ENCODE peak calls at places on chromosomes 11 and 22, in four cellular contexts. E is WTC11, M is K562, A is GM12878. X is an unnamed sample.

GRCh38 chr11:119416606-119417580 is 6.1 kb downstream of the THY1 start:
- DNase-seq in E (no peak), A (no peak), M (no peak), X (no peak)

GRCh38 chr11:19814421-19814820 is 101.8 kb downstream of the NAV2 start:
- DNase-seq in A (no peak), M (no peak), E (peak), X (no peak)

GRCh38 chr11:69359735-69360470 is 65.9 kb downstream of the MYEOV start:
- DNase-seq in A (no peak), M (no peak), E (no peak), X (no peak)

GRCh38 chr22:25085930-25086901 is 113.4 kb upstream of the CRYBB3 start:
- DNase-seq in E (no peak), M (no peak), A (peak), X (peak)

GRCh38 chr11:57903441-57904123 is 120.1 kb upstream of the OR9Q1 start:
- DNase-seq in A (no peak), E (no peak), M (peak), X (no peak)

GRCh38 chr11:60169264-60169915 is 13.5 kb downstream of the MS4A6A start:
- DNase-seq in E (peak), M (peak), A (no peak), X (peak)

GRCh38 chr11:27786331-27786730 is 86.1 kb upstream of the BDNF start:
- DNase-seq in E (no peak), A (no peak), M (no peak), X (no peak)

GRCh38 chr11:10493041-10493663 is 38.1 kb downstream of the AMPD3 start:
- DNase-seq in A (no peak), M (no peak), E (no peak), X (no peak)

GRCh38 chr11:287821-288327 is 1.1 kb upstream of the PGGHG start:
- DNase-seq in E (peak), A (no peak), M (peak), X (no peak)

GRCh38 chr11:1988667-1989317 is 8.8 kb downstream of the H19 start:
- DNase-seq in M (no peak), A (no peak), E (no peak), X (peak)

GRCh38 chr11:7256943-7257342 is 5.2 kb downstream of the SYT9 start:
- DNase-seq in A (no peak), M (no peak), E (no peak), X (no peak)

GRCh38 chr11:65643971-65644370 is 6.1 kb downstream of the SIPA1 start:
- DNase-seq in A (no peak), M (peak), E (peak), X (no peak)

GRCh38 chr11:66523611-66524010 is 13.2 kb downstream of the BBS1 start:
- DNase-seq in A (no peak), M (no peak), E (no peak), X (no peak)

GRCh38 chr11:113161671-113162589 is 152.5 kb upstream of the TTC12 start:
- DNase-seq in M (no peak), A (no peak), E (no peak), X (no peak)

GRCh38 chr11:95453616-95454118 is 222.7 kb upstream of the SESN3 start:
- DNase-seq in M (peak), A (no peak), E (no peak), X (no peak)

GRCh38 chr11:91804057-91804456 is 420.6 kb upstream of the FAT3 start:
- DNase-seq in M (no peak), A (no peak), E (peak), X (no peak)

GRCh38 chr11:65355013-65355775 is 643 bp downstream of the TIGD3 start:
- DNase-seq in A (no peak), M (peak), E (peak), X (peak)

GRCh38 chr22:49994361-49995058 is 18.1 kb downstream of the IL17REL start:
- DNase-seq in E (no peak), A (no peak), M (no peak), X (no peak)

GRCh38 chr11:126680109-126680508 is 320.5 kb downstream of the KIRREL3 start:
- DNase-seq in E (no peak), A (no peak), M (no peak), X (no peak)

GRCh38 chr11:111452146-111452545 is 60.0 kb downstream of the BTG4 start:
- DNase-seq in E (no peak), M (no peak), A (no peak), X (no peak)

GRCh38 chr22:20052309-20053250 is 27.5 kb upstream of the DGCR8 start:
- DNase-seq in E (no peak), M (no peak), A (no peak), X (no peak)

GRCh38 chr22:39558254-39558727 is 12.3 kb upstream of the CACNA1I start:
- DNase-seq in E (no peak), M (no peak), A (no peak), X (no peak)

GRCh38 chr11:119432484-119433368 is 9.8 kb upstream of the THY1 start:
- DNase-seq in E (no peak), M (no peak), A (no peak), X (no peak)

GRCh38 chr22:43711681-43712080 is 100.4 kb downstream of the EFCAB6 start:
- DNase-seq in M (no peak), E (no peak), A (no peak), X (no peak)

GRCh38 chr22:37169947-37170688 is 17.9 kb downstream of the C1QTNF6 start:
- DNase-seq in A (no peak), E (peak), M (no peak), X (no peak)

GRCh38 chr11:119114351-119114750 is 7.0 kb upstream of the HINFP start:
- DNase-seq in A (no peak), M (no peak), E (no peak), X (no peak)

GRCh38 chr11:45967506-45967905 is 45.0 kb downstream of the LARGE2 start:
- DNase-seq in A (no peak), M (peak), E (no peak), X (no peak)

GRCh38 chr11:71256080-71256479 is 3.7 kb upstream of the SHANK2 start:
- DNase-seq in A (no peak), M (no peak), E (no peak), X (no peak)

GRCh38 chr11:100808904-100809491 is 121.9 kb downstream of the ARHGAP42 start:
- DNase-seq in M (peak), A (no peak), E (no peak), X (no peak)

GRCh38 chr11:3228445-3228829 is 3.8 kb downstream of the MRGPRE start:
- DNase-seq in M (no peak), A (no peak), E (no peak), X (no peak)

GRCh38 chr11:19978668-19979518 is 181.4 kb downstream of the DBX1 start:
- DNase-seq in A (peak), M (peak), E (no peak), X (peak)

GRCh38 chr11:57480409-57481137 is 20.2 kb downstream of the RTN4RL2 start:
- DNase-seq in E (peak), M (peak), A (no peak), X (peak)

GRCh38 chr11:70567680-70568503 is 169.6 kb downstream of the CTTN start:
- DNase-seq in E (no peak), A (no peak), M (no peak), X (no peak)

GRCh38 chr11:46047520-46047919 is 73.7 kb downstream of the PHF21A start:
- DNase-seq in A (no peak), E (no peak), M (no peak), X (peak)

GRCh38 chr11:131108780-131109179 is 192.5 kb upstream of the SNX19 start:
- DNase-seq in M (no peak), A (no peak), E (no peak), X (no peak)

GRCh38 chr11:131111775-131112174 is 195.5 kb upstream of the SNX19 start:
- DNase-seq in M (no peak), E (no peak), A (no peak), X (no peak)

GRCh38 chr11:131109256-131109655 is 193.0 kb upstream of the SNX19 start:
- DNase-seq in M (no peak), A (no peak), E (no peak), X (no peak)
- TF ChIP-seq CBFB in M (no peak), A (no peak), E (no peak), X (no peak)

DNA sequence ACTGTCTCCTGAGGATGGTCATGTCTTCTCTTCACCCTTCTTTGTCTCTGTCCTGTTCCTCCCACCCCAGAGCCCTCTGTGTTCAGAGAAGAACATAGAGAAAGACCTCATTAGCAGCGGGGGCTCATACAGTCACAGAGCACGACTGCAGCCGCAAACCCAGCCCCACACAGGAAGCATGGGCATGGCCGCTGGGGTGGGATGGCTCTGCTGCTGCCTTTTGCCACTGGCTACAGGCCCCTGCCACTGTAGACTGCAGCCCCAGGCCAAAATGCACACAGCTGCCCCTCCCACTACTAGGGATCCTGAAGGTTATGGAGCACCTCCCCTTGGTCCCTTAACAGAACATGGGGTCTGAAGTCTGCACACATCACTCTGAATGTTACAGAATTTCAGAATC is 34.9 kb upstream of the KLHL35 start:
- DNase-seq in E (no peak), M (no peak), A (no peak), X (no peak)
- TF ChIP-seq CBFB in E (no peak), M (no peak), A (no peak), X (no peak)

GRCh38 chr11:8719260-8720190 is 36.9 kb downstream of the RPL27A start:
- DNase-seq in A (no peak), E (no peak), M (no peak), X (peak)
- TF ChIP-seq CBFB in A (no peak), E (no peak), M (no peak), X (no peak)

DNA sequence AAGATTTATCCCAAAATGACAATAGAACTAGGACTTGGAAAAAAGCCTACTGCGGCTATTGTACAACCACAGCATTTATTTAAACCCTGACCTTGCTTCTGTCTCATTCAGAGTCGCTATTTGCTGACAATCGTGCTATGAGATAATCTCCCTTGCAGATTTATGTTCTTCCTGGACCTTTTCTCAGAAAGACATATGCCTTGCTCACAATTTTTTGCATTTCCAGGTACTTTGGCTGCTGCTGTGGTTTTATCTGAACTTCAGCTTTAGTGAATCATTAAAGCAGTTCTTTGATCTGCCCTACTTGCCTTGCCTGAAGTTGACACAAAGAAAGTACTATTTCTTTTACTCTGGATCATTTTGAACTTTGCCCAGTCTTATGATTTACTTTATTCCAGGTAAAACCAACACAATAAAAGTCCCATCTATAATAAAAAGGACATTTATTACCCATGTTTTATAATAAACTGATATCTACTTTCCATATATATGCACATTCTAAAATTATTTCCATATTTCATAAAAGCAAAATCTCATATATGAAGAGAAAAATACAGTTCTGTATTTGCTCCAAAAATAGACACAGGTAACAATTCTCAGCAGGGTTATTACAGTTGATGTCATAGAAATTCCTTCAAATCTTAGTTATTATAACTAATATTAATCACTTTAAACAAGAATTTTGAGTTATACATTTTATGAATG is 63.4 kb upstream of the CARD18 start:
- DNase-seq in E (no peak), A (no peak), M (no peak), X (peak)
- TF ChIP-seq CBFB in E (no peak), A (no peak), M (no peak), X (peak)